ENCODE peak calls at places on chromosome 12, in seven cellular contexts. One of them, this sample, is unnamed.

GRCh38 chr12:4281173-4281654 is 7.7 kb downstream of the CCND2 start:
- DNase-seq in A549: no peak
- DNase-seq in uterus: no peak
- DNase-seq in psoas muscle: no peak
- DNase-seq in mammary epithelial cell: no peak
- DNase-seq in effector memory CD4-positive, alpha-beta T cell: no peak
- DNase-seq in right atrium auricular region: no peak
- DNase-seq in this sample: no peak

GRCh38 chr12:81010641-81011040 is 67.2 kb upstream of the ACSS3 start:
- DNase-seq in A549: no peak
- DNase-seq in effector memory CD4-positive, alpha-beta T cell: no peak
- DNase-seq in psoas muscle: no peak
- DNase-seq in right atrium auricular region: no peak
- DNase-seq in uterus: no peak
- DNase-seq in mammary epithelial cell: no peak
- DNase-seq in this sample: no peak

GRCh38 chr12:92608418-92609091 is 94.2 kb upstream of the PLEKHG7 start:
- DNase-seq in mammary epithelial cell: peak; percentile 67
- DNase-seq in psoas muscle: no peak
- DNase-seq in effector memory CD4-positive, alpha-beta T cell: no peak
- DNase-seq in uterus: no peak
- DNase-seq in right atrium auricular region: no peak
- DNase-seq in A549: peak; percentile 76
- DNase-seq in this sample: no peak

GRCh38 chr12:1703771-1704170 is 12.9 kb downstream of the ADIPOR2 start:
- DNase-seq in psoas muscle: no peak
- DNase-seq in A549: no peak
- DNase-seq in mammary epithelial cell: no peak
- DNase-seq in effector memory CD4-positive, alpha-beta T cell: no peak
- DNase-seq in right atrium auricular region: no peak
- DNase-seq in uterus: no peak
- DNase-seq in this sample: no peak

GRCh38 chr12:25155031-25155576 is 39.9 kb downstream of the DNAI7 start:
- DNase-seq in psoas muscle: no peak
- DNase-seq in mammary epithelial cell: no peak
- DNase-seq in A549: peak; percentile 34
- DNase-seq in effector memory CD4-positive, alpha-beta T cell: no peak
- DNase-seq in right atrium auricular region: no peak
- DNase-seq in uterus: no peak
- DNase-seq in this sample: no peak

GRCh38 chr12:46153267-46153872 is 115.5 kb downstream of the SLC38A1 start:
- DNase-seq in A549: peak; percentile 49
- DNase-seq in mammary epithelial cell: no peak
- DNase-seq in right atrium auricular region: no peak
- DNase-seq in uterus: no peak
- DNase-seq in psoas muscle: no peak
- DNase-seq in effector memory CD4-positive, alpha-beta T cell: no peak
- DNase-seq in this sample: no peak

GRCh38 chr12:79373896-79374499 is 316.8 kb downstream of the PAWR start:
- DNase-seq in mammary epithelial cell: peak; percentile 15
- DNase-seq in psoas muscle: no peak
- DNase-seq in right atrium auricular region: no peak
- DNase-seq in uterus: no peak
- DNase-seq in effector memory CD4-positive, alpha-beta T cell: no peak
- DNase-seq in A549: peak; percentile 62
- DNase-seq in this sample: no peak

GRCh38 chr12:80032967-80033366 is 66.4 kb upstream of the OTOGL start:
- DNase-seq in mammary epithelial cell: no peak
- DNase-seq in A549: no peak
- DNase-seq in uterus: no peak
- DNase-seq in effector memory CD4-positive, alpha-beta T cell: no peak
- DNase-seq in right atrium auricular region: no peak
- DNase-seq in psoas muscle: no peak
- DNase-seq in this sample: no peak

GRCh38 chr12:66403746-66404145 is 101.5 kb downstream of the HELB start:
- DNase-seq in uterus: no peak
- DNase-seq in psoas muscle: no peak
- DNase-seq in A549: no peak
- DNase-seq in mammary epithelial cell: peak; percentile 17
- DNase-seq in right atrium auricular region: no peak
- DNase-seq in effector memory CD4-positive, alpha-beta T cell: no peak
- DNase-seq in this sample: no peak

GRCh38 chr12:88493651-88494050 is 86.6 kb downstream of the KITLG start:
- DNase-seq in mammary epithelial cell: peak; percentile 74
- DNase-seq in uterus: no peak
- DNase-seq in right atrium auricular region: no peak
- DNase-seq in effector memory CD4-positive, alpha-beta T cell: no peak
- DNase-seq in psoas muscle: no peak
- DNase-seq in A549: no peak
- DNase-seq in this sample: no peak

GRCh38 chr12:5988088-5988487 is 43.0 kb upstream of the ANO2 start:
- DNase-seq in mammary epithelial cell: no peak
- DNase-seq in right atrium auricular region: no peak
- DNase-seq in psoas muscle: no peak
- DNase-seq in effector memory CD4-positive, alpha-beta T cell: no peak
- DNase-seq in A549: no peak
- DNase-seq in uterus: no peak
- DNase-seq in this sample: no peak

GRCh38 chr12:31591308-31591901 is 469 bp upstream of the DENND5B start:
- DNase-seq in effector memory CD4-positive, alpha-beta T cell: no peak
- DNase-seq in psoas muscle: no peak
- DNase-seq in mammary epithelial cell: no peak
- DNase-seq in uterus: peak; percentile 24
- DNase-seq in A549: peak; percentile 55
- DNase-seq in right atrium auricular region: peak; percentile 60
- DNase-seq in this sample: no peak

GRCh38 chr12:118404876-118405521 is 28.6 kb downstream of the SUDS3 start:
- DNase-seq in right atrium auricular region: peak; percentile 59
- DNase-seq in A549: peak; percentile 69
- DNase-seq in uterus: peak; percentile 21
- DNase-seq in effector memory CD4-positive, alpha-beta T cell: peak; percentile 2
- DNase-seq in mammary epithelial cell: peak; percentile 45
- DNase-seq in psoas muscle: peak; percentile 33
- DNase-seq in this sample: no peak

GRCh38 chr12:2154050-2154449 is 101.3 kb downstream of the CACNA1C start:
- DNase-seq in mammary epithelial cell: no peak
- DNase-seq in effector memory CD4-positive, alpha-beta T cell: no peak
- DNase-seq in A549: no peak
- DNase-seq in uterus: no peak
- DNase-seq in psoas muscle: no peak
- DNase-seq in right atrium auricular region: peak; percentile 56
- DNase-seq in this sample: no peak

GRCh38 chr12:63895841-63896240 is 51.3 kb downstream of the SRGAP1 start:
- DNase-seq in mammary epithelial cell: no peak
- DNase-seq in uterus: no peak
- DNase-seq in A549: no peak
- DNase-seq in effector memory CD4-positive, alpha-beta T cell: no peak
- DNase-seq in psoas muscle: no peak
- DNase-seq in right atrium auricular region: no peak
- DNase-seq in this sample: no peak

GRCh38 chr12:15966426-15966825 is 55.3 kb downstream of the DERA start:
- DNase-seq in effector memory CD4-positive, alpha-beta T cell: no peak
- DNase-seq in right atrium auricular region: no peak
- DNase-seq in uterus: no peak
- DNase-seq in A549: no peak
- DNase-seq in mammary epithelial cell: peak; percentile 25
- DNase-seq in psoas muscle: no peak
- DNase-seq in this sample: no peak

GRCh38 chr12:33472299-33472698 is 32.7 kb upstream of the SYT10 start:
- DNase-seq in right atrium auricular region: no peak
- DNase-seq in A549: no peak
- DNase-seq in mammary epithelial cell: peak; percentile 63
- DNase-seq in effector memory CD4-positive, alpha-beta T cell: no peak
- DNase-seq in psoas muscle: no peak
- DNase-seq in uterus: no peak
- DNase-seq in this sample: no peak

DNA sequence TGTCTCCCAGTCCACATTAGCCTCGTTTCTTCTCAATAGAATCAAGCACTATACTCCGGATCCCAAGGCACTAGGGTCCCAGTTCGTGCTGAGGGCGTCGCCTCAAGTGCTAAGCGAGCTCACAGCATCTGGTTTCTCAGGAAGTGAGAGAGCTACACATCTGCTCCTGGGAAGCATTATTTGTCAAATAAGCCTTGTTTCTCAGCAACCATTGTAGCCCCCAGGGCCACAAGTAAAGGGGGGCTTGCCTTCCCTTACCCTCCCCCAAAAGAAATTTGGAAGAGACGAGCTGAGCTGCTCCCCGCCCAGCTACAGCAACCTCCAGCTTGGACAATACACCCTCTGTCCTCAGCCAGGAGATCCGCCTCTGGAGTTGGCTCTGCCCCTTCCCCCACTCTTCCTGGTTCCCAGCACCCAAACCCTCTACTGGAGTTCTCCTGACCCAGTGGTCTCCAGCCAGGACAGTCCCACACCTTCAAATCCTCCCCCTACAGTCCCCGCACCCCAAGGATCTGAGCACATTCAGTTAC is 5.7 kb upstream of the TNS2 start:
- DNase-seq in mammary epithelial cell: no peak
- DNase-seq in A549: no peak
- DNase-seq in effector memory CD4-positive, alpha-beta T cell: no peak
- DNase-seq in uterus: peak; percentile 31
- DNase-seq in right atrium auricular region: no peak
- DNase-seq in psoas muscle: peak; percentile 20
- DNase-seq in this sample: peak; percentile 74
- H3K27ac ChIP-seq in mammary epithelial cell: no peak overlapping the region
- H3K27ac ChIP-seq in A549: no peak overlapping the region
- H3K27ac ChIP-seq in effector memory CD4-positive, alpha-beta T cell: no peak overlapping the region
- H3K27ac ChIP-seq in uterus: peak overlapping the region; percentile 97
- H3K27ac ChIP-seq in right atrium auricular region: peak overlapping the region; percentile 100
- H3K27ac ChIP-seq in psoas muscle: peak overlapping the region; percentile 98
- H3K27ac ChIP-seq in this sample: peak overlapping the region; percentile 99

DNA sequence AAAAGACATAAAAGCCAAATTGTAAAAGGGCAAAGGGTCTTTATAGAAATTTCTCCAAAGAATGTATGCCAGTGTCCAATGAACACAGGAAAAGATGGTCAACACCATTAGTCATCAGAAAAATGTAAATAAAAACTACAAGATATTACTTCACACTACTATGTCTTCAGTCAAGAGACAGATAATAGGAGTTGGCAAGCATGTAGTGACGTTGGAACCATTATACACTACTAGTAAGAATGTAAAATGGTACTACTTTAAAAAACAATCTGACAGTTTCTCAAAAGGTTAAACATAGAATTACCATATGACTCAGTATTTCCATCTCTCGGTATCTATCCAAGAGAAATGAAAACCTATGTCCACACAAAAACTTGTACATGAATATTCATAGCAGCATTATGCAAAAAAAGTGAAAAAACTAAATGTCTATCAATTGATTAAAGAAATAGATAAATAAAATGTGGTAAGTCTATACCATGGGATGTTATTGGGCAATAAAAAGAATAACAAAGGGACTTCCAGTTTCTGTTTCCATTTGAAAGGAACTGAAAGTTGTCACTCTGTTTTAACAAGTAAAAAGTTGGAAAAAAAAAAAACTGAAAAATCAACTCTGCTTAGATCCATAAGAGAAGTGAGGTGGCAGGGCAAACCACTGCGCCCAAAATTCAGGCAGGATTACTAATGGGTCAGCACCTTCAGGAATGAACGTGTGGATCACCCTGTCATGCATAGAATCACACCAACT is 69.8 kb downstream of the ALG10B start:
- DNase-seq in A549: peak; percentile 13
- DNase-seq in psoas muscle: no peak
- DNase-seq in mammary epithelial cell: peak; percentile 61
- DNase-seq in effector memory CD4-positive, alpha-beta T cell: no peak
- DNase-seq in right atrium auricular region: no peak
- DNase-seq in uterus: no peak
- DNase-seq in this sample: no peak
- H3K27ac ChIP-seq in A549: no peak overlapping the region
- H3K27ac ChIP-seq in psoas muscle: no peak overlapping the region
- H3K27ac ChIP-seq in mammary epithelial cell: no peak overlapping the region
- H3K27ac ChIP-seq in effector memory CD4-positive, alpha-beta T cell: no peak overlapping the region
- H3K27ac ChIP-seq in right atrium auricular region: no peak overlapping the region
- H3K27ac ChIP-seq in uterus: no peak overlapping the region
- H3K27ac ChIP-seq in this sample: no peak overlapping the region

GRCh38 chr12:89883630-89884364 is 175.2 kb upstream of the ATP2B1 start:
- DNase-seq in effector memory CD4-positive, alpha-beta T cell: no peak
- DNase-seq in uterus: no peak
- DNase-seq in A549: no peak
- DNase-seq in psoas muscle: no peak
- DNase-seq in mammary epithelial cell: peak; percentile 31
- DNase-seq in right atrium auricular region: no peak
- DNase-seq in this sample: no peak
- H3K27ac ChIP-seq in effector memory CD4-positive, alpha-beta T cell: no peak overlapping the region
- H3K27ac ChIP-seq in uterus: no peak overlapping the region
- H3K27ac ChIP-seq in A549: no peak overlapping the region
- H3K27ac ChIP-seq in psoas muscle: no peak overlapping the region
- H3K27ac ChIP-seq in mammary epithelial cell: no peak overlapping the region
- H3K27ac ChIP-seq in right atrium auricular region: no peak overlapping the region
- H3K27ac ChIP-seq in this sample: no peak overlapping the region

GRCh38 chr12:7076493-7076892 is 15.8 kb downstream of the C1R start:
- DNase-seq in right atrium auricular region: no peak
- DNase-seq in mammary epithelial cell: no peak
- DNase-seq in uterus: no peak
- DNase-seq in effector memory CD4-positive, alpha-beta T cell: no peak
- DNase-seq in psoas muscle: no peak
- DNase-seq in A549: no peak
- DNase-seq in this sample: no peak
- H3K27ac ChIP-seq in right atrium auricular region: no peak overlapping the region
- H3K27ac ChIP-seq in mammary epithelial cell: no peak overlapping the region
- H3K27ac ChIP-seq in uterus: no peak overlapping the region
- H3K27ac ChIP-seq in effector memory CD4-positive, alpha-beta T cell: no peak overlapping the region
- H3K27ac ChIP-seq in psoas muscle: no peak overlapping the region
- H3K27ac ChIP-seq in A549: peak overlapping the region; percentile 91
- H3K27ac ChIP-seq in this sample: no peak overlapping the region

GRCh38 chr12:123958462-123958861 is 14.2 kb downstream of the CCDC92 start:
- DNase-seq in psoas muscle: no peak
- DNase-seq in mammary epithelial cell: no peak
- DNase-seq in uterus: no peak
- DNase-seq in A549: no peak
- DNase-seq in effector memory CD4-positive, alpha-beta T cell: no peak
- DNase-seq in right atrium auricular region: peak; percentile 56
- DNase-seq in this sample: no peak
- H3K27ac ChIP-seq in psoas muscle: no peak overlapping the region
- H3K27ac ChIP-seq in mammary epithelial cell: no peak overlapping the region
- H3K27ac ChIP-seq in uterus: no peak overlapping the region
- H3K27ac ChIP-seq in A549: no peak overlapping the region
- H3K27ac ChIP-seq in effector memory CD4-positive, alpha-beta T cell: no peak overlapping the region
- H3K27ac ChIP-seq in right atrium auricular region: peak overlapping the region; percentile 63
- H3K27ac ChIP-seq in this sample: no peak overlapping the region

DNA sequence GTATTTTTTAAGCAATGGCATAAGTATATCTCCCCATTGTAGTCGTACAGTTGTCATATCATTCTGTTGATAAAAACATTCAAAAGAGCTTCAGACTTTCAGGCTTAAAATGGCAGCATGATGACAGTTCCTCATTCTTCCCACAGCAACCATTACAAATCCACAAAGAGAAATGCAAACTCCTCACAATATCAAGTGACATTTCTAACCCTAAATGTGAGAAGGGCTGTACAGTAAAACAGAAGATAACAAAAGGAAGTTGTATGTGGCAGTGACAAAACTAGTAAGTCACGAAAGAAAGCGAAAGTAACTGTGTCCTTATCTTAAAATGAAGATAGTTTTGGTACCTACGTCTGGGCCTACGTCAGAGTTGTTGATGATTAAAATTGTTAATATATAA is 46.7 kb downstream of the GXYLT1 start:
- DNase-seq in right atrium auricular region: no peak
- DNase-seq in psoas muscle: no peak
- DNase-seq in mammary epithelial cell: no peak
- DNase-seq in uterus: no peak
- DNase-seq in A549: no peak
- DNase-seq in effector memory CD4-positive, alpha-beta T cell: no peak
- DNase-seq in this sample: no peak
- H3K27ac ChIP-seq in right atrium auricular region: no peak overlapping the region
- H3K27ac ChIP-seq in psoas muscle: no peak overlapping the region
- H3K27ac ChIP-seq in mammary epithelial cell: no peak overlapping the region
- H3K27ac ChIP-seq in uterus: no peak overlapping the region
- H3K27ac ChIP-seq in A549: no peak overlapping the region
- H3K27ac ChIP-seq in effector memory CD4-positive, alpha-beta T cell: peak overlapping the region; percentile 56
- H3K27ac ChIP-seq in this sample: no peak overlapping the region

GRCh38 chr12:11801643-11802042 is 152.2 kb downstream of the ETV6 start:
- DNase-seq in right atrium auricular region: no peak
- DNase-seq in A549: no peak
- DNase-seq in effector memory CD4-positive, alpha-beta T cell: no peak
- DNase-seq in psoas muscle: no peak
- DNase-seq in mammary epithelial cell: peak; percentile 76
- DNase-seq in uterus: no peak
- DNase-seq in this sample: no peak
- H3K27ac ChIP-seq in right atrium auricular region: no peak overlapping the region
- H3K27ac ChIP-seq in A549: no peak overlapping the region
- H3K27ac ChIP-seq in effector memory CD4-positive, alpha-beta T cell: no peak overlapping the region
- H3K27ac ChIP-seq in psoas muscle: no peak overlapping the region
- H3K27ac ChIP-seq in mammary epithelial cell: no peak overlapping the region
- H3K27ac ChIP-seq in uterus: no peak overlapping the region
- H3K27ac ChIP-seq in this sample: peak overlapping the region; percentile 29

This sample was measured in tibial artery.